ENCODE peak calls at places on chromosomes 13 and 19, in ten cellular contexts. E, W, Q, T, P, V, J, N, I and B are unnamed samples.

GRCh38 chr19:23065306-23065705 is 51.5 kb upstream of the ZNF730 start:
- DNase-seq in E (no peak), W (no peak), Q (no peak), T (no peak), P (no peak), V (no peak), J (no peak), N (no peak), I (no peak), B (no peak)

GRCh38 chr13:42574435-42575311 is 721 bp downstream of the TNFSF11 start:
- DNase-seq in E (no peak), W (no peak), Q (no peak), T (no peak), P (no peak), V (peak; percentile 64), J (no peak), N (no peak), I (no peak), B (no peak)

GRCh38 chr13:27183561-27184147 is 12.0 kb upstream of the USP12 start:
- DNase-seq in E (peak; percentile 48), W (no peak), Q (no peak), T (no peak), P (no peak), V (no peak), J (no peak), N (no peak), I (no peak), B (no peak)

GRCh38 chr13:20428666-20429644 is 96.7 kb downstream of the CRYL1 start:
- DNase-seq in E (peak; percentile 85), W (no peak), Q (no peak), T (no peak), P (no peak), V (no peak), J (no peak), N (no peak), I (no peak), B (no peak)

GRCh38 chr13:35720690-35721554 is 244.4 kb upstream of the MAB21L1 start:
- DNase-seq in E (peak; percentile 39), W (peak; percentile 56), Q (no peak), T (peak; percentile 13), P (peak; percentile 56), V (peak; percentile 95), J (no peak), N (no peak), I (no peak), B (no peak)

GRCh38 chr19:13865578-13866462 is 11.1 kb upstream of the NANOS3 start:
- DNase-seq in E (no peak), W (no peak), Q (no peak), T (no peak), P (no peak), V (no peak), J (no peak), N (no peak), I (no peak), B (peak; percentile 59)

GRCh38 chr13:33262997-33263396 is 22.6 kb downstream of the STARD13 start:
- DNase-seq in E (no peak), W (no peak), Q (no peak), T (no peak), P (no peak), V (no peak), J (no peak), N (no peak), I (no peak), B (no peak)

GRCh38 chr13:29758591-29759114 is 91.8 kb downstream of the UBL3 start:
- DNase-seq in E (no peak), W (no peak), Q (no peak), T (no peak), P (no peak), V (no peak), J (no peak), N (no peak), I (no peak), B (no peak)

GRCh38 chr13:32585625-32586021 is 629 bp upstream of the PDS5B start:
- DNase-seq in E (peak; percentile 56), W (peak; percentile 28), Q (no peak), T (no peak), P (no peak), V (peak; percentile 69), J (no peak), N (no peak), I (no peak), B (no peak)

GRCh38 chr13:109209526-109209925 is 576.9 kb downstream of the IRS2 start:
- DNase-seq in E (no peak), W (no peak), Q (no peak), T (no peak), P (no peak), V (no peak), J (no peak), N (no peak), I (no peak), B (no peak)

GRCh38 chr13:94674609-94675348 is 37.6 kb downstream of the SOX21 start:
- DNase-seq in E (peak; percentile 18), W (no peak), Q (no peak), T (peak; percentile 54), P (no peak), V (peak; percentile 90), J (no peak), N (peak; percentile 29), I (no peak), B (no peak)

GRCh38 chr19:3434630-3435553 is 45.4 kb downstream of the SMIM24 start:
- DNase-seq in E (peak; percentile 94), W (peak; percentile 95), Q (peak; percentile 98), T (peak; percentile 90), P (peak; percentile 97), V (peak; percentile 99), J (peak; percentile 84), N (peak; percentile 95), I (peak; percentile 91), B (peak; percentile 94)
- TF ChIP-seq CTCF in E (no peak), W (peak; percentile 24), Q (no peak), T (no peak), P (no peak), V (no peak), J (no peak), N (no peak), I (no peak), B (no peak)

DNA sequence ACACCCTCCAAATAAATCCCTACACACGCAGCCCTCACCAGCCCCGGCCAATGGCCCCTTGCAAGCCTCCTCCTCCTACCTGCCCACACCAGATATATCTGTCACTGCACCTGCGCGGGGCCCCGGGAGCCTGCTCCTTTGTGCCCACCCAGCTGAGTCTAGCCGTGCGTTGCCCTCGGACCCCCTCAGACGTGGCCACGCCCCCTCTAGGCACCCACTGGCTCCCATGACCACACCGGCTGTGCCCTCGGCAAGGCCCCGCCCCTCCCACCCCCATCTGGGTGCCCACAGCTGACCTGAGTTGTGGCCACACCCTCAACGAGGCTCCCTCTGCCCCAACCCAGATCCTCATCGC is 6.3 kb upstream of the PNPLA6 start:
- DNase-seq in E (no peak), W (no peak), Q (peak; percentile 50), T (no peak), P (no peak), V (peak; percentile 33), J (no peak), N (no peak), I (no peak), B (no peak)
- H3K36me3 ChIP-seq in E (peaks cover 12% of the 10 kb centered on the region), W (no peaks in the 10 kb centered on the region), Q (peaks cover 40% of the 10 kb centered on the region), T (no peaks in the 10 kb centered on the region), P (peaks cover 6% of the 10 kb centered on the region), V (peaks cover 4% of the 10 kb centered on the region), J (peaks cover 20% of the 10 kb centered on the region), N (peaks cover 44% of the 10 kb centered on the region), I (peaks cover 9% of the 10 kb centered on the region), B (peaks cover 7% of the 10 kb centered on the region)

DNA sequence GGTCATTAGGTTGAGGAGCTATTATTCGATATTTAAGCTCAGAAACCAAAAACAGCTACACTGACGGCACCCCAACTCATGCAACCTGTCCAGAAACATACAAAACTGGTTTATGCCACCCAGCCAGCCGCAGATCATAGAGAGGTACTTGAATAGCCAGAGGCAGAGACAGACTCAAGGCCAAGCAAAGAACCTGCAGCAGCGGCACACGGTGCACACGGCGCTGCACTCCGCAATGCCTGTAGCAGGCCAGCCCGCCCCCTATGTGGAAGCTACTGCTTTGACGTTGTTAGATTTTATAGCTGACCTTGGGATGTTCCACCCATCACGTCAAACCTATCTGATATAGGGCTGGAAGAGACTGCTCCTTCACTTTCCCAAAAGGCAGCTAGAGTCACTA is 11.9 kb upstream of the DHRS12 start:
- DNase-seq in E (no peak), W (no peak), Q (no peak), T (no peak), P (no peak), V (no peak), J (no peak), N (no peak), I (no peak), B (no peak)
- H3K27me3 ChIP-seq in E (peaks cover 32% of the 10 kb centered on the region), W (no peaks in the 10 kb centered on the region), Q (no peaks in the 10 kb centered on the region), T (peaks cover 3% of the 10 kb centered on the region), P (no peaks in the 10 kb centered on the region), V (no peaks in the 10 kb centered on the region), J (peaks cover 32% of the 10 kb centered on the region), N (no peaks in the 10 kb centered on the region), I (no peaks in the 10 kb centered on the region), B (no peaks in the 10 kb centered on the region)

GRCh38 chr19:42349378-42350107 is 24.1 kb downstream of the MEGF8 start:
- DNase-seq in E (no peak), W (no peak), Q (peak; percentile 57), T (no peak), P (no peak), V (no peak), J (no peak), N (no peak), I (no peak), B (no peak)

GRCh38 chr19:42350417-42350816 is 25.0 kb downstream of the MEGF8 start:
- DNase-seq in E (no peak), W (no peak), Q (no peak), T (no peak), P (no peak), V (no peak), J (no peak), N (no peak), I (no peak), B (no peak)

GRCh38 chr19:42352216-42352892 is 26.9 kb downstream of the MEGF8 start:
- DNase-seq in E (peak; percentile 15), W (no peak), Q (no peak), T (no peak), P (no peak), V (no peak), J (no peak), N (no peak), I (no peak), B (no peak)

GRCh38 chr19:42352893-42353259 is 27.4 kb downstream of the MEGF8 start:
- DNase-seq in E (no peak), W (no peak), Q (no peak), T (no peak), P (no peak), V (no peak), J (no peak), N (no peak), I (no peak), B (no peak)

DNA sequence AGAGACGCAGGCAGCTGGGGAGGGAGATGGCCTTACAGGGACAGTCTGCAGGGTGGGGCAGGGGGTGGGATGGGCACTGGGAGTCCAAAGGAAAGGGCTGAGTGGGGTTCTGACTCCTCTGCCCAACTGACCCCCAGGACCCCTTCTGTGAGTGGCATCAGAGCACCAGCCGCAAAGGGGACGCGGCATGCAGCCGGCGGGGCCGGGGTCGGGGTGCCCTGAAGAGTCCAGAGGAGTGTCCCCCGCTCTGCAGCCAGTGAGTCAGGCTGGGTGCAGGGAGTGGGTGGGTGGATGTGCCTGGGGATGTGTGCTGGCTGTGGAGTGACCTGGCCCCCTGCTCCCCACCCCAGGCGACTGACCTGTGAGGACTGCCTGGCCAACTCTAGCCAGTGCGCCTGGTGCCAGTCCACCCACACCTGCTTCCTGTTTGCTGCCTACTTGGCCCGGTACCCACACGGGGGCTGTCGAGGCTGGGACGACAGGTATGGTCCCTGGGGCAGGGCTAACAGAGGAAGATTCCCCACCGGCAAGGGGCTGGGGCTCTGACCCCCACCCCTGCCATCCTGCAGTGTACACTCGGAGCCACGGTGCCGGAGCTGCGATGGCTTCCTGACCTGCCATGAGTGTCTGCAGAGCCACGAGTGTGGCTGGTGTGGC is 25.8 kb downstream of the MEGF8 start:
- DNase-seq in E (no peak), W (no peak), Q (peak; percentile 31), T (no peak), P (no peak), V (no peak), J (no peak), N (no peak), I (no peak), B (peak; percentile 63)
- TF ChIP-seq CTCF in E (no peak), W (no peak), Q (no peak), T (no peak), P (no peak), V (no peak), J (no peak), N (no peak), I (no peak), B (no peak)